ENCODE peak calls at places on chromosome 13, in four cellular contexts. Z is WTC11, E is HFF-Myc, S is thoracic aorta. Q is an unnamed sample.

GRCh38 chr13:29886446-29886845 is 36.0 kb upstream of the UBL3 start:
- DNase-seq in Z (no peak), E (no peak), S (no peak), Q (no peak)

GRCh38 chr13:30679483-30680330 is 55.6 kb upstream of the ALOX5AP start:
- DNase-seq in Z (peak), E (no peak), S (no peak), Q (peak)

GRCh38 chr13:74290324-74290773 is 156.1 kb upstream of the KLF12 start:
- DNase-seq in Z (peak), E (no peak), S (no peak), Q (no peak)

GRCh38 chr13:39765801-39766463 is 110.5 kb downstream of the COG6 start:
- DNase-seq in Z (peak), E (no peak), S (no peak), Q (peak)

GRCh38 chr13:34416833-34417425 is 525.1 kb upstream of the NBEA start:
- DNase-seq in Z (no peak), E (peak), S (peak), Q (no peak)

GRCh38 chr13:32262165-32262564 is 53.0 kb downstream of the ZAR1L start:
- DNase-seq in Z (no peak), E (no peak), S (no peak), Q (no peak)

GRCh38 chr13:48975101-48975925 is at the start of gene FNDC3A:
- DNase-seq in Z (peak), E (peak), S (no peak), Q (peak)

GRCh38 chr13:40127925-40128324 is 472.5 kb downstream of the COG6 start:
- DNase-seq in Z (no peak), E (no peak), S (no peak), Q (no peak)

GRCh38 chr13:73741111-73741510 is 393.1 kb downstream of the KLF12 start:
- DNase-seq in Z (no peak), E (no peak), S (no peak), Q (no peak)

GRCh38 chr13:25375727-25376358 is 4.1 kb downstream of the ATP8A2 start:
- DNase-seq in Z (peak), E (peak), S (no peak), Q (peak)

GRCh38 chr13:97224544-97225324 is 2.6 kb downstream of the MBNL2 start:
- DNase-seq in Z (no peak), E (no peak), S (no peak), Q (no peak)

GRCh38 chr13:96299235-96299634 is 209.3 kb downstream of the HS6ST3 start:
- DNase-seq in Z (no peak), E (no peak), S (no peak), Q (no peak)

GRCh38 chr13:30172593-30173300 is 134.6 kb downstream of the KATNAL1 start:
- DNase-seq in Z (no peak), E (peak), S (no peak), Q (no peak)

GRCh38 chr13:42553098-42554046 is 20.6 kb upstream of the TNFSF11 start:
- DNase-seq in Z (no peak), E (no peak), S (no peak), Q (no peak)

GRCh38 chr13:98842858-98843481 is 90.5 kb upstream of the SLC15A1 start:
- DNase-seq in Z (peak), E (peak), S (no peak), Q (peak)

GRCh38 chr13:43331676-43332075 is 308.3 kb downstream of the DNAJC15 start:
- DNase-seq in Z (no peak), E (no peak), S (no peak), Q (no peak)

GRCh38 chr13:40446365-40446764 is 220.1 kb downstream of the FOXO1 start:
- DNase-seq in Z (no peak), E (peak), S (no peak), Q (no peak)

GRCh38 chr13:75178436-75178835 is 303.5 kb downstream of the TBC1D4 start:
- DNase-seq in Z (no peak), E (no peak), S (no peak), Q (no peak)

GRCh38 chr13:75621147-75621546 is 15.0 kb upstream of the LMO7 start:
- DNase-seq in Z (no peak), E (no peak), S (no peak), Q (no peak)

GRCh38 chr13:57832187-57832586 is 200.6 kb downstream of the PCDH17 start:
- DNase-seq in Z (no peak), E (no peak), S (no peak), Q (no peak)

GRCh38 chr13:32126756-32127155 is 95.2 kb downstream of the FRY start:
- DNase-seq in Z (no peak), E (no peak), S (no peak), Q (no peak)

GRCh38 chr13:71712988-71713653 is 153.9 kb downstream of the DACH1 start:
- DNase-seq in Z (peak), E (no peak), S (no peak), Q (peak)

GRCh38 chr13:67146523-67147130 is 83.5 kb downstream of the PCDH9 start:
- DNase-seq in Z (no peak), E (no peak), S (no peak), Q (no peak)

GRCh38 chr13:25291691-25292090 is 4.4 kb upstream of the MTMR6 start:
- DNase-seq in Z (no peak), E (no peak), S (no peak), Q (no peak)

GRCh38 chr13:54373211-54373610 is 1344.6 kb downstream of the OLFM4 start:
- DNase-seq in Z (peak), E (no peak), S (no peak), Q (no peak)

GRCh38 chr13:33494596-33495214 is 209.2 kb upstream of the STARD13 start:
- DNase-seq in Z (no peak), E (peak), S (no peak), Q (peak)

GRCh38 chr13:57996717-57997116 is 365.2 kb downstream of the PCDH17 start:
- DNase-seq in Z (no peak), E (no peak), S (no peak), Q (no peak)

GRCh38 chr13:57311009-57311586 is 144.1 kb downstream of the PRR20E start:
- DNase-seq in Z (peak), E (no peak), S (no peak), Q (no peak)

GRCh38 chr13:60838581-60838980 is 441.6 kb downstream of the TDRD3 start:
- DNase-seq in Z (no peak), E (no peak), S (no peak), Q (no peak)

GRCh38 chr13:49649963-49650312 is 21.6 kb downstream of the ARL11 start:
- DNase-seq in Z (no peak), E (no peak), S (no peak), Q (no peak)

GRCh38 chr13:74056829-74057564 is 77.2 kb downstream of the KLF12 start:
- DNase-seq in Z (no peak), E (no peak), S (no peak), Q (no peak)

GRCh38 chr13:109100705-109101104 is 471.3 kb downstream of the MYO16 start:
- DNase-seq in Z (no peak), E (no peak), S (no peak), Q (no peak)

GRCh38 chr13:19818223-19818842 is 35.6 kb upstream of the PSPC1 start:
- DNase-seq in Z (peak), E (no peak), S (no peak), Q (peak)

GRCh38 chr13:36945078-36945477 is 25.0 kb upstream of the SMAD9 start:
- DNase-seq in Z (no peak), E (no peak), S (no peak), Q (no peak)

GRCh38 chr13:83325454-83325853 is 556.8 kb downstream of the SLITRK1 start:
- DNase-seq in Z (no peak), E (peak), S (no peak), Q (no peak)

GRCh38 chr13:40447857-40448256 is 218.6 kb downstream of the FOXO1 start:
- DNase-seq in Z (no peak), E (no peak), S (no peak), Q (no peak)

GRCh38 chr13:20831933-20832332 is 58.2 kb upstream of the EEF1AKMT1 start:
- DNase-seq in Z (no peak), E (no peak), S (no peak), Q (no peak)

GRCh38 chr13:95644611-95645052 is at the start of gene DZIP1:
- DNase-seq in Z (peak), E (peak), S (peak), Q (peak)

GRCh38 chr13:99322297-99323103 is 15.3 kb upstream of the GPR183 start:
- DNase-seq in Z (no peak), E (no peak), S (no peak), Q (no peak)

DNA sequence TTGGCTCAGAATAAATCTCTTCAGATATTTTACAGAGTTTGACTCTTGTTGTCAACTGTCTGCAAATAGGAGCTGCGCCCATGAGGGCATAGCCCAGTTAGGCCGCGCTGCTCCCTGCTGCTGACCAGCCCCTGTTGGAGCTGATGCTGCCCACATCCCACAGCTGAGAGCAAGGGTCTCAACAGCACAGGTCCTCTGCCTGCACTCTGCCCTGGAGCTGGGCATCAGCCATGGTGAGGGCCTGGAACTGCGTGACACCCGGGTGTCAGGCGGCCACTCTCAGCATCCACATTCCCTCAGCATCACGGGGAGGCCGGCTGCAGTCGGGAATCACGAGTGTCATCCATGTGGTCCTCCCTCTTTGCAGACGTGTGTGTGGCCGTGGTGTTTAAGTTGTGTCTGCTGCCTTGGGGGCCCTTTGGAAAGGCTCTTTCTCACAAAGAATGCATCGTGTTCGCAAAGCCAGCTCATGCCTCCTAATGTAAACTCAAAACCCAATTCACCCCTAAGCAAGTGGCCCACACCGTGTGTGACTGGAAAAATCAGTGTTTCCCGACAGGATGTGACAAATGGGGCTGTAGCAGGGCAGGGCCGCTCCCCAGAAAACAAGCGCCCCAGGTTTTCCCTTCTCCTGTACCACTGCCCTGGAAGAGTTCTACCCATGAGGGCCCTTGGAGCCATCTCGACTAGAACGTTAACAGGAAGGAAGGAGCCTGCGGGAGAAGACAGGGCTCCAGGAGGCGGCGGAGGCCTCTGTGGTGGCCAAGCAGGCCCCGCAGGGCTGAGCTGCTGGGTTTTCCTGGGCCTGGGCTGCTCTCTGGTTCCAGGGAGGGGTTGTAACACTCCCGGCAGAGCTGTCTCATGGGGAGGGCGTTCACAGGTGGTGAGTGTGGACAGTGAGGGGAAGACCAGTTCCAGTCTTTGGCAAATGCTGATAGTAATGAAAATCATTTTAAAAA is 20.3 kb downstream of the ATP11A start:
- DNase-seq in Z (peak), E (no peak), S (no peak), Q (no peak)
- TF ChIP-seq CTCF in Z (no peak), E (no peak), S (no peak), Q (no peak)

DNA sequence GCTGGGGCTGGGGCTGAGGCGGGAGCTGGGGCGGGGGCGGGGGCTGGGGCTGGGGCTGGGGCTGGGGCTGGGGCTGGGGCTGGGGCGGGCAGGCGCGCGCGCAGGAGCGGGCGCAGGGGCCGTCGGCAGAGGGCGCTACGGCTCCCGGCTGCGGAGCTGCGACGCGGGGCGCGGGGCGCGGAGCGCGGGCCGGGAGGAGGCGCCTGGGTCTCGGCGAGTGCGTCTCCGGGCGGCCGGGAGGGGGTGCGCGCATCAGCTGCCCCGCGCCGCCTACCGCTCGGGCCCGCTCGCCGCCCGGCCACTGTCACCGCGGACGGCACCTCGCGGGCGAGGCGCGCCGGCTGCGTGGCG is 416 bp upstream of the MTUS2 start:
- DNase-seq in Z (peak), E (no peak), S (no peak), Q (peak)
- TF ChIP-seq CTCF in Z (peak), E (no peak), S (no peak), Q (no peak)

GRCh38 chr13:27281420-27281819 is 10.8 kb downstream of the RASL11A start:
- DNase-seq in Z (no peak), E (no peak), S (no peak), Q (no peak)
- TF ChIP-seq CTCF in Z (no peak), E (no peak), S (no peak), Q (no peak)

GRCh38 chr13:113021391-113021790 is 52.4 kb downstream of the MCF2L start:
- DNase-seq in Z (no peak), E (no peak), S (no peak), Q (no peak)
- TF ChIP-seq CTCF in Z (no peak), E (no peak), S (no peak), Q (no peak)

GRCh38 chr13:101155920-101156319 is 260.4 kb downstream of the NALCN start:
- DNase-seq in Z (no peak), E (no peak), S (no peak), Q (no peak)
- TF ChIP-seq CTCF in Z (no peak), E (peak), S (peak), Q (peak)

GRCh38 chr13:91313581-91313980 is 33.9 kb upstream of the MIR17HG start:
- DNase-seq in Z (no peak), E (no peak), S (no peak), Q (no peak)

GRCh38 chr13:91311491-91311890 is 36.0 kb upstream of the MIR17HG start:
- DNase-seq in Z (no peak), E (no peak), S (no peak), Q (no peak)

GRCh38 chr13:91312324-91312723 is 35.2 kb upstream of the MIR17HG start:
- DNase-seq in Z (no peak), E (no peak), S (no peak), Q (no peak)

GRCh38 chr13:91314888-91315287 is 32.6 kb upstream of the MIR17HG start:
- DNase-seq in Z (no peak), E (no peak), S (no peak), Q (no peak)

DNA sequence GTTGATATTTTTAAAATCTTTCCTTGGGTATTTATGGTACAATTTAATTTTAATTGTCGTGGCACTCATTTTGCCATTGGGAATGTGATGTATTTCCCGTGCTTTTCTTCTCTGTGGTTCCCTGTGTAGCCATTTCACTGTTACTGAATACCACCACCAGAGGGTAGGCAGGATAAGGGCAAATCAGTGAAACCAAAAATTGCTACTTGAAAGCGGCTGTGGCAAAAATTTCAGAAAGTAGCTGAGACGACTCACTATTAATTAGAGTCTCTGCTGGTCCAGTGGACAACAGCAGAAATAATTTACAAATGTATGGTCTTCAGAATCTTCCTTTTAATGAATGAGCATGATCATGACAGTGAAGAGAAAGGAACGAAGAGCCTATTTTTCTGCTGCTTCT is 34.4 kb upstream of the MIR17HG start:
- DNase-seq in Z (no peak), E (no peak), S (no peak), Q (peak)
- TF ChIP-seq CTCF in Z (peak), E (peak), S (peak), Q (no peak)

GRCh38 chr13:93293716-93294115 is 67.1 kb downstream of the GPC6 start:
- DNase-seq in Z (no peak), E (no peak), S (no peak), Q (no peak)

GRCh38 chr13:93286047-93286446 is 59.4 kb downstream of the GPC6 start:
- DNase-seq in Z (no peak), E (no peak), S (no peak), Q (no peak)

GRCh38 chr13:93289842-93290241 is 63.2 kb downstream of the GPC6 start:
- DNase-seq in Z (no peak), E (no peak), S (no peak), Q (no peak)

GRCh38 chr13:93290503-93290902 is 63.9 kb downstream of the GPC6 start:
- DNase-seq in Z (no peak), E (no peak), S (no peak), Q (no peak)

DNA sequence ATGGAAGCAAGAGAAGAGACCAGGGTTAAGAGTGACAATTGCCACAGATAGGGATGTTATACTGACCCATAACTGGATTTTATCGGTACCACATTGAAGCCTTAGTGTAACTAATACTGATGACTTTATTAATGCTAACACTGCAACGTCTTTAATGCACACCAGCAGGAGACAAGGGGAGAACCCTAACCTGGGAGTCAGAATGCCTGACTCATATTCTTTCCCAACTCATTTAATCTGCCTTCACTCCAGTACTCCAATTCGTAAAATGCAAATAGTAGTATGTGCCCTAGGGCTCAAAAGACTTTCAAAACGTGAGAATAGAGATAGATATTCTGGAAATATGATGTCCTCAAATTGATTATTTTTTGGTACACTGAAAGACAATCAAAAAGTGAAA is 62.4 kb downstream of the GPC6 start:
- DNase-seq in Z (no peak), E (no peak), S (no peak), Q (no peak)
- TF ChIP-seq CTCF in Z (no peak), E (no peak), S (no peak), Q (no peak)

GRCh38 chr13:47397739-47398138 is 500.9 kb upstream of the HTR2A start:
- DNase-seq in Z (no peak), E (no peak), S (no peak), Q (no peak)
- TF ChIP-seq CTCF in Z (peak), E (no peak), S (no peak), Q (no peak)

DNA sequence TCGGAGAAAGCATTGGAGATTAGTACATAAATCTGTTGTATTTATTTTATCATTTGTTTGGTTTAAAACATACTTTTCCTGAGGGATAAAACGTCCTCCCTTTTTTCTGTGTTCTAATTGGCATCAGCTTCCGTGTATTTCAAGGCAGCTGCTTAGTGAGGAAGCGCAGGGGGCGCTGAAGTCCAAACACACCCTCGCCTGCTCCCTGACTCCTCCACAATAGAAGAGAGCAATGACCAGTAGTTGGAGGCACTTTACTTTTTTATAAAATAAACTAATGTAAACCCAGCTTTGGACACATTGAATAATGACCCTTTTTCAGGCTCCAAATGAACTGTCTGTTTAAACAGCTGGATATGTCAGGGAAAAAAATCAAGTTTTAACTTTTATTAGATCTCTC is 79.9 kb downstream of the RNASEH2B start:
- DNase-seq in Z (no peak), E (no peak), S (no peak), Q (no peak)
- TF ChIP-seq CTCF in Z (no peak), E (no peak), S (no peak), Q (no peak)